ENCODE peak calls at places on chromosome 22, in six cellular contexts. B is tibial artery, Y is hepatocyte, O is pancreas, H is heart right ventricle, L is uterus. S is an unnamed sample.

GRCh38 chr22:42074153-42074750 is at the start of gene PHETA2:
- DNase-seq in B (no peak), Y (peak; percentile 52), O (peak; percentile 46), H (peak; percentile 68), L (peak; percentile 62), S (peak; percentile 80)

GRCh38 chr22:16801088-16801487 is 24.1 kb downstream of the XKR3 start:
- DNase-seq in B (no peak), Y (no peak), O (no peak), H (no peak), L (no peak), S (no peak)

GRCh38 chr22:50581950-50582561 is 593 bp downstream of the CHKB start:
- DNase-seq in B (no peak), Y (no peak), O (no peak), H (no peak), L (no peak), S (peak; percentile 98)

GRCh38 chr22:33431300-33431699 is 373.1 kb upstream of the SYN3 start:
- DNase-seq in B (no peak), Y (no peak), O (no peak), H (no peak), L (no peak), S (no peak)

GRCh38 chr22:46619830-46620501 is at the start of gene GRAMD4:
- DNase-seq in B (peak; percentile 51), Y (no peak), O (no peak), H (peak; percentile 72), L (peak; percentile 44), S (no peak)

GRCh38 chr22:23396362-23397007 is 183.6 kb downstream of the IGLL1 start:
- DNase-seq in B (peak; percentile 9), Y (no peak), O (peak; percentile 7), H (no peak), L (no peak), S (peak; percentile 42)

GRCh38 chr22:37105154-37105553 is 4.4 kb downstream of the TMPRSS6 start:
- DNase-seq in B (no peak), Y (no peak), O (no peak), H (no peak), L (no peak), S (no peak)

GRCh38 chr22:36999463-36999862 is 19.8 kb downstream of the TST start:
- DNase-seq in B (no peak), Y (no peak), O (no peak), H (no peak), L (no peak), S (peak; percentile 71)

GRCh38 chr22:44722611-44723010 is 20.6 kb downstream of the PRR5 start:
- DNase-seq in B (no peak), Y (no peak), O (no peak), H (no peak), L (no peak), S (no peak)

GRCh38 chr22:32255726-32256125 is 579 bp upstream of the SLC5A4 start:
- DNase-seq in B (no peak), Y (peak; percentile 19), O (no peak), H (no peak), L (no peak), S (no peak)

GRCh38 chr22:50621948-50622722 is 5.8 kb downstream of the ARSA start:
- DNase-seq in B (no peak), Y (no peak), O (no peak), H (no peak), L (no peak), S (peak; percentile 56)

GRCh38 chr22:49582171-49582570 is 245.5 kb downstream of the BRD1 start:
- DNase-seq in B (no peak), Y (no peak), O (no peak), H (no peak), L (no peak), S (no peak)

GRCh38 chr22:50325444-50326224 is 1.2 kb downstream of the DENND6B start:
- DNase-seq in B (no peak), Y (no peak), O (no peak), H (no peak), L (no peak), S (peak; percentile 26)

GRCh38 chr22:25692965-25693565 is 48.9 kb upstream of the MYO18B start:
- DNase-seq in B (no peak), Y (no peak), O (no peak), H (no peak), L (no peak), S (no peak)

GRCh38 chr22:49959782-49960158 is 802 bp upstream of the PIM3 start:
- DNase-seq in B (no peak), Y (no peak), O (peak; percentile 78), H (peak; percentile 59), L (no peak), S (no peak)

GRCh38 chr22:35407352-35407751 is 7.4 kb downstream of the MCM5 start:
- DNase-seq in B (no peak), Y (no peak), O (no peak), H (no peak), L (no peak), S (no peak)

GRCh38 chr22:44928711-44929347 is 81.0 kb downstream of the PHF21B start:
- DNase-seq in B (no peak), Y (no peak), O (no peak), H (no peak), L (no peak), S (no peak)

GRCh38 chr22:46454910-46455269 is 82.5 kb downstream of the CELSR1 start:
- DNase-seq in B (no peak), Y (no peak), O (no peak), H (no peak), L (no peak), S (no peak)

GRCh38 chr22:30224161-30224857 is 22.2 kb downstream of the LIF start:
- DNase-seq in B (no peak), Y (peak; percentile 49), O (no peak), H (no peak), L (no peak), S (no peak)

GRCh38 chr22:23305321-23305910 is 125.1 kb downstream of the BCR start:
- DNase-seq in B (peak; percentile 49), Y (no peak), O (peak; percentile 8), H (peak; percentile 18), L (peak; percentile 15), S (no peak)

GRCh38 chr22:19933328-19934241 is 8.0 kb upstream of the COMT start:
- DNase-seq in B (no peak), Y (no peak), O (no peak), H (no peak), L (no peak), S (no peak)

GRCh38 chr22:35712672-35713071 is 5.0 kb upstream of the APOL5 start:
- DNase-seq in B (no peak), Y (no peak), O (no peak), H (no peak), L (no peak), S (no peak)

GRCh38 chr22:49450521-49450920 is 377.2 kb downstream of the BRD1 start:
- DNase-seq in B (peak; percentile 8), Y (no peak), O (no peak), H (no peak), L (no peak), S (peak; percentile 87)

GRCh38 chr22:40022536-40023225 is 27.9 kb downstream of the FAM83F start:
- DNase-seq in B (no peak), Y (no peak), O (no peak), H (no peak), L (no peak), S (no peak)

GRCh38 chr22:40026641-40027040 is 31.9 kb downstream of the FAM83F start:
- DNase-seq in B (no peak), Y (no peak), O (no peak), H (no peak), L (no peak), S (no peak)

GRCh38 chr22:40025856-40026255 is 31.1 kb downstream of the FAM83F start:
- DNase-seq in B (no peak), Y (no peak), O (no peak), H (no peak), L (no peak), S (no peak)

GRCh38 chr22:40023226-40023925 is 28.6 kb downstream of the FAM83F start:
- DNase-seq in B (no peak), Y (no peak), O (no peak), H (no peak), L (no peak), S (no peak)

GRCh38 chr22:40024201-40025061 is 29.7 kb downstream of the FAM83F start:
- DNase-seq in B (peak; percentile 42), Y (peak; percentile 87), O (peak; percentile 68), H (peak; percentile 68), L (peak; percentile 29), S (peak; percentile 96)
- H3K4me3 ChIP-seq in B (no peak overlapping the region), Y (no peak overlapping the region), O (no peak overlapping the region), H (no peak overlapping the region), L (no peak overlapping the region), S (no peak overlapping the region)

DNA sequence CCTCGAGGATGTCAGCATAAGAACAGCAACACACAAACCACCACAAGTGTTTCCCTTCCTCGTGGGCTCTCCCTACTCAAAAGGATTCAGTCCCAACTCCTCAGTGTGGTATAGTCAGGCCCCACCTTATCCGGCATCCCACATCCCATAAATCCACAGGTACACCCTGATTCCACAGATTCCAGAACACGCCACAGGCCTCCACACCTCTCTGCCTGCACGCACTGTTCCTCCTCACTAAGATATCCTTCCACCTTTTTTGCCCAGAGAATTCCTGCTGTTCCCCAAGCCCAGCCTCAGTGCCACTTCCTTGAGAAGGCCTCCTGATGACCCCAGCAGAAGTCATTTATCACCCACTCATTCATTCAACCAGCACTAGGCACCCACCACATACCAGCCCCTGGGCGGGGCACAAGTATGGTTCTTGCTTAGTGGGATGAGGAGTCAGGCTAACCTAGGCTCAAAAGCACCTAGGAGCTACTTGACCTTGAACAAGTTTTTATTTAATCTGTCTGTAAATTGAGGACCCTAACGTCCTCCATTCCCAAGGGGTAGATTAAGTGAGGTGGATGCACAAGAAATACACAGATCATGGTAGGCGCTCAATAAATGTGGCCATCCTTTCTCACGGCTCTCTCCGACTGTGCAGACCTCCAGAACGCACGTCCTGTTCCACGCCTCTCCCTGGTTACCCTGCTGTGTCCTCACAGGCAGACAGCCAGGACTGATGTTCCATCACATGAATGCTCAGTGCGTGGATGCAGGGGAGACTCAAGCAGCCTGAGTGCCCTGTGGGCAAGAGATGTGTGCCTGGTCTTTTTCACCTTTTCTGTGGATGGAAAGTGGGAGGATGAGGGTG is 2.1 kb upstream of the KCNJ4 start:
- DNase-seq in B (no peak), Y (no peak), O (no peak), H (no peak), L (no peak), S (no peak)
- H3K27me3 ChIP-seq in B (peaks cover 7% of the 10 kb centered on the region), Y (peaks cover 31% of the 10 kb centered on the region), O (no peaks in the 10 kb centered on the region), H (peaks cover 56% of the 10 kb centered on the region), L (peaks cover 13% of the 10 kb centered on the region), S (peaks cover 52% of the 10 kb centered on the region)

GRCh38 chr22:27797793-27798525 is 3.6 kb downstream of the MN1 start:
- DNase-seq in B (no peak), Y (no peak), O (no peak), H (no peak), L (no peak), S (peak; percentile 82)
- H3K4me3 ChIP-seq in B (peak overlapping the region; percentile 75), Y (no peak overlapping the region), O (no peak overlapping the region), H (peak overlapping the region; percentile 85), L (no peak overlapping the region), S (peak overlapping the region; percentile 3)

GRCh38 chr22:48268771-48269552 is 1506.5 kb downstream of the TBC1D22A start:
- DNase-seq in B (no peak), Y (peak; percentile 44), O (no peak), H (no peak), L (no peak), S (peak; percentile 26)

GRCh38 chr22:48268293-48268692 is 1505.8 kb downstream of the TBC1D22A start:
- DNase-seq in B (no peak), Y (no peak), O (no peak), H (no peak), L (no peak), S (peak; percentile 26)

GRCh38 chr22:48267681-48268080 is 1505.2 kb downstream of the TBC1D22A start:
- DNase-seq in B (no peak), Y (no peak), O (no peak), H (no peak), L (no peak), S (peak; percentile 55)

GRCh38 chr22:48275412-48275811 is 1513.0 kb downstream of the TBC1D22A start:
- DNase-seq in B (no peak), Y (no peak), O (no peak), H (no peak), L (no peak), S (no peak)

GRCh38 chr22:48270731-48271130 is 1508.3 kb downstream of the TBC1D22A start:
- DNase-seq in B (no peak), Y (no peak), O (no peak), H (no peak), L (no peak), S (no peak)
- H3K27me3 ChIP-seq in B (no peaks in the 10 kb centered on the region), Y (peaks cover 3% of the 10 kb centered on the region), O (no peaks in the 10 kb centered on the region), H (peaks cover 58% of the 10 kb centered on the region), L (no peaks in the 10 kb centered on the region), S (no peaks in the 10 kb centered on the region)

S was measured in H7.